ENCODE peak calls at places on chromosomes 3 and 15, in eight cellular contexts. W is K562, A is HL-60, Q is GM23338, I is HepG2, R is prostate gland, G is transverse colon, D is GM12892. Y is an unnamed sample.

GRCh38 chr3:377158-377561 is 180.6 kb downstream of the CHL1 start:
- DNase-seq in I (peak; percentile 42), Q (peak; percentile 63), A (no peak), G (no peak), R (no peak), W (peak; percentile 20), D (no peak), Y (no peak)

GRCh38 chr3:106688463-106688862 is 688.8 kb upstream of the CCDC54 start:
- DNase-seq in Q (no peak), D (no peak), W (no peak), I (peak; percentile 47), A (no peak), G (no peak), R (no peak), Y (no peak)

GRCh38 chr15:57329582-57330367 is 46.5 kb upstream of the CGNL1 start:
- DNase-seq in I (no peak), G (no peak), D (no peak), W (peak; percentile 44), R (no peak), A (no peak), Q (no peak), Y (no peak)

GRCh38 chr15:62415498-62415897 is 250.4 kb upstream of the C2CD4B start:
- DNase-seq in D (no peak), R (no peak), I (no peak), W (no peak), Q (no peak), G (no peak), A (no peak), Y (no peak)

GRCh38 chr15:88756926-88757325 is 46.3 kb upstream of the ACAN start:
- DNase-seq in Q (no peak), G (no peak), I (no peak), A (no peak), R (no peak), D (no peak), W (no peak), Y (no peak)

GRCh38 chr15:85587707-85588441 is 206.9 kb downstream of the KLHL25 start:
- DNase-seq in R (no peak), W (no peak), Q (no peak), D (no peak), I (no peak), G (no peak), A (no peak), Y (no peak)

GRCh38 chr3:190038050-190038631 is 82.6 kb downstream of the P3H2 start:
- DNase-seq in G (peak; percentile 44), Q (no peak), W (no peak), R (peak; percentile 89), A (no peak), I (no peak), D (no peak), Y (peak; percentile 77)

GRCh38 chr15:96947830-96948229 is 617.3 kb downstream of the NR2F2 start:
- DNase-seq in R (no peak), Q (peak; percentile 80), D (no peak), G (no peak), I (no peak), W (no peak), A (no peak), Y (no peak)

GRCh38 chr15:74763416-74763815 is 14.8 kb downstream of the CYP1A2 start:
- DNase-seq in A (no peak), R (no peak), W (no peak), G (no peak), Q (no peak), I (no peak), D (no peak), Y (no peak)

GRCh38 chr15:91538782-91539181 is 314.7 kb upstream of the SLCO3A1 start:
- DNase-seq in G (no peak), W (no peak), I (no peak), A (no peak), Q (no peak), R (no peak), D (no peak), Y (no peak)

GRCh38 chr15:60975951-60976350 is 253.2 kb downstream of the RORA start:
- DNase-seq in Q (no peak), G (no peak), W (no peak), R (no peak), D (no peak), A (no peak), I (no peak), Y (no peak)

GRCh38 chr3:19947549-19948071 is 713 bp downstream of the RAB5A start:
- DNase-seq in D (peak; percentile 16), G (peak; percentile 54), R (peak; percentile 46), W (no peak), A (peak; percentile 39), I (peak; percentile 42), Q (peak; percentile 68), Y (peak; percentile 51)

GRCh38 chr15:63063164-63063756 is 20.7 kb downstream of the TPM1 start:
- DNase-seq in G (no peak), Q (no peak), R (no peak), I (no peak), A (no peak), W (peak; percentile 25), D (no peak), Y (no peak)

GRCh38 chr3:58586776-58587192 is 9.6 kb upstream of the FAM107A start:
- DNase-seq in Q (peak; percentile 90), G (no peak), D (no peak), A (no peak), I (no peak), W (no peak), R (no peak), Y (no peak)
- TF ChIP-seq POLR2AphosphoS5 in Q (no peak), G (no peak), D (no peak), A (no peak), I (no peak), W (no peak), R (no peak), Y (no peak)

DNA sequence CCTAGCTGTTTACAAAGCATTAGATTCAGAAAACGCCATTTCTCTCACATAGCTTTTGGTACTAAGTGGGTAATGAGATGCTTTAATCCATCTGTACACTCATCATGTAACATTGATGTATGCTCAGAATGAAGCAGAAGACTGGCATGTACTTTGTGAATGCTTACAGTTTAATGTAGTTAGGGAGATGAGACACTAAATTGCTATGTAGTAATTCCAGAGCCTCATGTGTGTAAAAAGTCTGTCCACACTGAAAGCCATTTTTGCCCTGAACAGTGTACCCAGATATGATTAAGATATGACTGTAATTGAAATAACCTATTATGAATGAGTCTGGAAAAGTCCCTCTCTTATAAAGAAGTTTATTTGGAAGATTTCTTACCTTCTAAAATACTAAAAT is 66.5 kb downstream of the ARMC8 start:
- DNase-seq in R (no peak), I (no peak), Q (no peak), D (no peak), W (no peak), A (no peak), G (no peak), Y (no peak)
- TF ChIP-seq POLR2AphosphoS5 in R (no peak), I (no peak), Q (no peak), D (no peak), W (no peak), A (no peak), G (no peak), Y (no peak)

GRCh38 chr3:35322070-35322469 is 317.3 kb upstream of the ARPP21 start:
- DNase-seq in D (no peak), G (no peak), Q (no peak), I (no peak), R (no peak), W (no peak), A (no peak), Y (no peak)

GRCh38 chr3:35321008-35321407 is 318.3 kb upstream of the ARPP21 start:
- DNase-seq in I (no peak), W (no peak), G (no peak), Q (no peak), D (no peak), A (no peak), R (no peak), Y (no peak)
- TF ChIP-seq POLR2AphosphoS5 in I (no peak), W (no peak), G (no peak), Q (no peak), D (no peak), A (no peak), R (no peak), Y (no peak)

DNA sequence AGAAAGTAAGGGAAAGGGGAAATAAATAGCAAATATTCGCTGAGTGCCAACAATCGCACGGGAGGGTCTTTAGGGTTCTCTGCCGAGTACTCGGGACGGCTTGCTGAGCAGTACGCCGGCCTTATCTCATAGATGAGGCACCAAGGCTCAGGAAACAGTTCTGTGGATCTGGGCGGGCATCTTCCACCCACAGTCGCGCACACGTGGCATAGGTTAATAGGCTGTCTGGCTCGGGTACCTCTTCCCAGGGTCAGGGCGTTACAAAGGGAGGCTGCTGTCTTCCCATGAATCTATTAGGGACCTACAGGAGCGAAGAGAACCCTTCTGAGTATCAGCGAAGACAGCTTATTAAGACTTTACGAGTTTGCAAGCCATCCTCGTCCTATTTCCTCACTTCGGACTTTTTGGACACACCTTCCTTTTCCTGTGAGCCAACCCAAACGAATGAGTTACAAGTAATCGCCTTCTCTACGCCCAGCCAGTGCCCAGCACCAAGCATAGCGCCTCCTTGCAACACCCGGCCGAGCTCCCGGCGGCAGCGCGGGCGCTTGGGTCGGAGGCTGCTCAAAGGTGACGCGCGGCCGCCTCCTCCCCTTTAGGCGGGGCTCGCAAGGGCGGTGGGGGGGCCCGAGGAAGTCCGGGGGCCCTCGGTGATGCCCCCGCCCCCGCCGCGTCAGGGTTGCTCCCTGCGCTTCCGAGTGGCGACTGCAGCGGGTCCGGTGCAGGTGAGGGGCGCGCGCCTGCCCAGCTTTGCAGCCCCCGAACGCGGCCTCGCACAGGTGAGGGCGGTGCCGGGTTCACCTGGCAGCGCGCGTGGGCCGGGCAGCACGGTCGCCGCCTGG is at the start of gene MCTP2:
- DNase-seq in D (no peak), G (peak; percentile 93), W (no peak), A (peak; percentile 96), Q (peak; percentile 93), R (peak; percentile 90), I (peak; percentile 62), Y (peak; percentile 69)
- TF ChIP-seq POLR2AphosphoS5 in D (no peak), G (peak; percentile 74), W (no peak), A (peak; percentile 68), Q (peak; percentile 73), R (peak; percentile 82), I (no peak), Y (peak; percentile 5)

DNA sequence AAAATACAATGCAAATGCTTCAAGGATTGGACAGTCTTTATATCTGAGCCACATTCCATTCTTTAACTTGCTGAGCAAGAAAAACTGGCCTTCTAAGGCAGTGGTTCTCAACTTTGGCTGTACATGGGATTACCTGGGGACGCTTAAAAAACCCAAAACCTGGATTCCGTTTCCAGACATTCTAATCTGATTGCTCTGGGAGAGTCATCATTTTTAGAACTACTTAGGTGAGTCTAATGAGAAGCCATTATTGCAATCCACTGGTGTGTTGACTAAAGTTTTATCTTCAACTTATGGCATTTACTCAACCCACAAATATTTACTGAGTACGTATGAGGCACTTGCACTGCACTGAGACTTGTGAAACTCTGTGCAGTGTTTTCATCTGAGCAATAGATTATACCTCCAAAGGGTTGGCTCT is 195.7 kb upstream of the ATP11B start:
- DNase-seq in R (peak; percentile 49), I (no peak), Q (no peak), A (no peak), D (no peak), W (no peak), G (no peak), Y (no peak)
- TF ChIP-seq POLR2AphosphoS5 in R (peak; percentile 43), I (no peak), Q (no peak), A (no peak), D (no peak), W (no peak), G (no peak), Y (no peak)

GRCh38 chr3:186839874-186840641 is 2.5 kb upstream of the ADIPOQ start:
- DNase-seq in G (no peak), W (no peak), I (no peak), Q (no peak), R (no peak), D (no peak), A (peak; percentile 32), Y (no peak)
- TF ChIP-seq POLR2AphosphoS5 in G (no peak), W (no peak), I (no peak), Q (no peak), R (no peak), D (no peak), A (no peak), Y (no peak)